ENCODE peak calls at places on chromosome X, in seven cellular contexts. Y is iris pigment epithelial cell; I is posterior cingulate gyrus; K is activated T-cell treated with anti-CD3 and anti-CD28 coated beads, Interleukin-2, amount 50 U/mL, for 4 hours; S is mesendoderm; C is activated CD4-positive, alpha-beta T cell treated with anti-CD3 and anti-CD28 coated beads, Interleukin-2, amount 10 ng/mL, durations not matched to agents 7 days and 5 days; D is uterus. U is an unnamed sample.

GRCh38 chrX:9464435-9465371 is at the start of gene TBL1X:
- DNase-seq in Y (peak), I (peak), K (peak), S (peak), C (peak), D (peak), U (peak)

GRCh38 chrX:54540289-54540688 is 10.3 kb downstream of the GNL3L start:
- DNase-seq in Y (peak), I (no peak), K (no peak), S (peak), C (no peak), D (no peak), U (no peak)

GRCh38 chrX:66408507-66408906 is 230.4 kb downstream of the EDA2R start:
- DNase-seq in Y (no peak), I (no peak), K (no peak), S (no peak), C (no peak), D (no peak), U (no peak)

GRCh38 chrX:38400401-38400910 is 48.1 kb downstream of the OTC start:
- DNase-seq in Y (no peak), I (no peak), K (no peak), S (no peak), C (no peak), D (no peak), U (no peak)

GRCh38 chrX:39582091-39582490 is 515.7 kb downstream of the BCOR start:
- DNase-seq in Y (no peak), I (no peak), K (no peak), S (no peak), C (no peak), D (no peak), U (no peak)

GRCh38 chrX:40694833-40695232 is 40.5 kb downstream of the MED14 start:
- DNase-seq in Y (peak), I (no peak), K (no peak), S (no peak), C (no peak), D (no peak), U (no peak)

GRCh38 chrX:48890934-48891401 is 6.6 kb downstream of the TIMM17B start:
- DNase-seq in Y (no peak), I (no peak), K (no peak), S (no peak), C (no peak), D (no peak), U (no peak)

GRCh38 chrX:152343306-152343705 is 107.8 kb downstream of the GABRA3 start:
- DNase-seq in Y (no peak), I (no peak), K (no peak), S (peak), C (no peak), D (no peak), U (no peak)

GRCh38 chrX:48854898-48855297 is 19.5 kb upstream of the PCSK1N start:
- DNase-seq in Y (peak), I (no peak), K (no peak), S (peak), C (peak), D (no peak), U (no peak)

U was measured in A549.